ENCODE peak calls at places on chromosomes 1 and 21, in eight cellular contexts. S is lung, J is transverse colon, H is uterus, C is AG10803, Q is A549, D is HCT116, Z is HFF-Myc. A is an unnamed sample.

GRCh38 chr1:6351480-6352137 is 42.0 kb downstream of the ACOT7 start:
- DNase-seq in S (no peak), J (peak), H (no peak), C (no peak), Q (no peak), D (no peak), Z (no peak), A (peak)

GRCh38 chr1:65525297-65526048 is 105.0 kb downstream of the LEPR start:
- DNase-seq in S (no peak), J (no peak), H (no peak), C (no peak), Q (no peak), D (no peak), Z (no peak), A (no peak)

GRCh38 chr1:113870778-113871177 is 734 bp downstream of the PTPN22 start:
- DNase-seq in S (no peak), J (no peak), H (no peak), C (no peak), Q (no peak), D (no peak), Z (no peak), A (no peak)

GRCh38 chr1:235009074-235009473 is 119.6 kb downstream of the TOMM20 start:
- DNase-seq in S (no peak), J (no peak), H (no peak), C (no peak), Q (no peak), D (no peak), Z (no peak), A (no peak)

GRCh38 chr1:29802181-29803068 is 566.1 kb downstream of the PTPRU start:
- DNase-seq in S (peak), J (no peak), H (no peak), C (no peak), Q (no peak), D (no peak), Z (no peak), A (no peak)

GRCh38 chr1:216926681-216927080 is 203.5 kb upstream of the ESRRG start:
- DNase-seq in S (no peak), J (no peak), H (no peak), C (no peak), Q (no peak), D (no peak), Z (no peak), A (no peak)

GRCh38 chr1:200917291-200917817 is 22.7 kb downstream of the INAVA start:
- DNase-seq in S (no peak), J (no peak), H (no peak), C (no peak), Q (no peak), D (no peak), Z (no peak), A (peak)

GRCh38 chr1:153728305-153729066 is 636 bp downstream of the INTS3 start:
- DNase-seq in S (peak), J (peak), H (peak), C (peak), Q (peak), D (no peak), Z (no peak), A (peak)

GRCh38 chr21:42021751-42022430 is 11.7 kb upstream of the ZBTB21 start:
- DNase-seq in S (no peak), J (no peak), H (no peak), C (no peak), Q (no peak), D (no peak), Z (no peak), A (no peak)

GRCh38 chr1:150971583-150972416 is 2.8 kb downstream of the CERS2 start:
- DNase-seq in S (peak), J (no peak), H (no peak), C (no peak), Q (no peak), D (no peak), Z (no peak), A (no peak)

GRCh38 chr1:36754366-36754765 is 271.7 kb upstream of the CSF3R start:
- DNase-seq in S (no peak), J (no peak), H (no peak), C (no peak), Q (no peak), D (no peak), Z (no peak), A (no peak)

GRCh38 chr1:19468397-19468956 is 16.9 kb downstream of the CAPZB start:
- DNase-seq in S (no peak), J (peak), H (no peak), C (no peak), Q (peak), D (no peak), Z (no peak), A (peak)

GRCh38 chr1:34073028-34073730 is 91.9 kb downstream of the CSMD2 start:
- DNase-seq in S (no peak), J (no peak), H (no peak), C (no peak), Q (no peak), D (no peak), Z (no peak), A (no peak)

GRCh38 chr1:172764378-172764777 is 105.5 kb downstream of the FASLG start:
- DNase-seq in S (no peak), J (no peak), H (no peak), C (no peak), Q (no peak), D (no peak), Z (no peak), A (no peak)

GRCh38 chr1:3683197-3683596 is 30.9 kb downstream of the TP73 start:
- DNase-seq in S (no peak), J (no peak), H (no peak), C (no peak), Q (no peak), D (no peak), Z (no peak), A (no peak)

GRCh38 chr1:110647254-110647891 is 27.4 kb downstream of the KCNA3 start:
- DNase-seq in S (no peak), J (no peak), H (no peak), C (peak), Q (no peak), D (no peak), Z (peak), A (no peak)

GRCh38 chr1:156082111-156083091 is at the start of gene MEX3A:
- DNase-seq in S (peak), J (peak), H (peak), C (peak), Q (peak), D (no peak), Z (no peak), A (peak)

GRCh38 chr1:162213281-162213909 is 143.9 kb downstream of the NOS1AP start:
- DNase-seq in S (peak), J (peak), H (peak), C (peak), Q (no peak), D (no peak), Z (no peak), A (no peak)

GRCh38 chr1:12184008-12184681 is 17.4 kb downstream of the TNFRSF1B start:
- DNase-seq in S (peak), J (peak), H (peak), C (peak), Q (no peak), D (no peak), Z (no peak), A (no peak)
- H3K4me3 ChIP-seq in S (no peak), J (peak), H (no peak), C (no peak), Q (no peak), D (no peak), Z (no peak), A (no peak)

GRCh38 chr1:8312235-8313218 is 5.4 kb upstream of the SLC45A1 start:
- DNase-seq in S (no peak), J (no peak), H (no peak), C (no peak), Q (no peak), D (no peak), Z (no peak), A (no peak)

GRCh38 chr1:8317647-8318360 is at the start of gene SLC45A1:
- DNase-seq in S (peak), J (peak), H (peak), C (peak), Q (peak), D (peak), Z (peak), A (peak)

GRCh38 chr1:8314346-8315280 is 3.3 kb upstream of the SLC45A1 start:
- DNase-seq in S (peak), J (peak), H (peak), C (peak), Q (peak), D (peak), Z (peak), A (peak)

GRCh38 chr1:8318436-8318835 is 522 bp downstream of the SLC45A1 start:
- DNase-seq in S (no peak), J (no peak), H (no peak), C (no peak), Q (no peak), D (no peak), Z (no peak), A (no peak)

DNA sequence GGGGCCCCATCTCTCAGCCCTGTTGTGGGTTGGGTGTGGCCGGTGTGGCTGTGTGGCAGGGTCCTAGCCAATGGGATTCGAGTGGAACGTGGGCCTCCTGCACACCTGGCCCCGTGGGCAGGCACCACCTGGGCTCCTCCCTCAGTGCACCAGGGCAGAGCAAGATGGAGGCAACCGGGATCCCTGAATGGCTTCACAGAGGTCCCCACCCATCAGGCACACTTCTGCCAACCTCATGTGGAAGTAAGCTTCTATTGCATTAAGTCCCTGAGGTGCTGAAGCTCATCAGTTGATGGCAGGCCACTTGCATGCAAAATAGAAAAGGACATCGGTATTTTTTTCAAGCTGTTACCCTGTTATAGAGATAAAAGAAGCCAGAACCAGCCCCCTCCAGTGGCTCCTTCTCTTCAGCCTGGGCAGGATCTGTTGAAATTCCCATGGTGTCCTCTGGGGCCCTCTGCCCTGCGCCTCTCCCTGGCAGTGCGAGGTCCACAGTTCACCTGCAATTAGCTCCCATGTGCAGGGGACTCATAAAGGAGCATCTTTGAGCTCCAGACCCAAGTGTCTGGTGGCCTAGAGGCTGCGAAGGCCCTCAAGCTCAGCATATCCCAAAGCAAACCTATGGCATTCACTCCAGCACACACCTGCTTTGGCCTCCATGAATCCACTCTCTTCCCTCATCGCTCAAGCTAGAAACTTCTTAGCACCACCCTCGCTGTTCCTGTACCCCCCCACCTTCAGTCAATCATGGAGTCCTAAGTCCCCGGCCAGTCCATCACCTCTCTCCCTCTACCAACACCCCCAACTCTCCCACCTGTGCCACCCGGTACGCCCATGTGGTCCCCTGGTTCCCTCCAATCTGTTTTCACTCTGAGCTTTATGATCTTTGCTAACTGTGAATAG is 2.1 kb upstream of the SLC45A1 start:
- DNase-seq in S (no peak), J (no peak), H (no peak), C (no peak), Q (peak), D (no peak), Z (no peak), A (no peak)
- TF ChIP-seq CTCF in S (no peak), J (no peak), H (no peak), C (no peak), Q (peak), D (no peak), Z (peak), A (peak)

GRCh38 chr1:41328011-41328615 is 33.1 kb upstream of the FOXO6 start:
- DNase-seq in S (no peak), J (no peak), H (no peak), C (no peak), Q (no peak), D (no peak), Z (no peak), A (no peak)
- H3K4me3 ChIP-seq in S (no peak), J (no peak), H (no peak), C (no peak), Q (no peak), D (no peak), Z (no peak), A (no peak)

GRCh38 chr1:85888961-85889360 is 180.7 kb upstream of the ZNHIT6 start:
- DNase-seq in S (no peak), J (no peak), H (no peak), C (peak), Q (no peak), D (no peak), Z (no peak), A (peak)

DNA sequence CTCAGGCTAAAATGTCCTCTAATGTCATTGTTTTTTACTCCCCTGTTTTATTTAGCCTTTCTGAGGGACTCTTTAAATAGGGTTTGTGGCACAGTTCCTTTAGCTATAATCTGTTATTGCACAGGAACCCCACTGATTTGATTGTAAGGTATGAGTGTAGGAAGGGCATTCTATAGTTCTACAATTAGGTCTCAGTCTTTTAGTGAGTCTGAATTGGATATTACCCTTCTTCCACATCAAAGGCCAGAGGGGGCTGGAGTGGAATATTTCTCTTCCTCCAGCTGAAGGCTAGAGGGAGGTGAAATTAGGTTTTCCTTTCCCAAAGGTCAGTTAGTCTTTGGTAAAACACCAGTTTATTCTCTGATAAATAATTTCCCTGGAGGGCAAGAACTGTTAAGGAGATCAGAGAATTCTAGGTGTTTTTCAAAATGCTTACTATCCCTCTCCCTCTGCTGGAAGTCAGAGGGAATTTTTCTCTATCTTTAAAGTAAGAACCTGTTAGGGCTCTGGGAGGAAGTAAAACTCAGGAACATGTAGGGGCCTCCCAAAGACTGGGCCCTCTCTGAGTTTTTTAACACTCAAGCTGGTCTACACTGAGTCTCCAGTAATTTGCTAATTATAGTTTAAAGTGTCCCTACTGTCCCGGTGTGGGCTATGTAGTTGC is 176.3 kb upstream of the ZNHIT6 start:
- DNase-seq in S (no peak), J (no peak), H (no peak), C (peak), Q (no peak), D (no peak), Z (no peak), A (peak)
- TF ChIP-seq CTCF in S (no peak), J (no peak), H (no peak), C (peak), Q (no peak), D (peak), Z (peak), A (peak)

GRCh38 chr1:47508900-47509488 is 71.2 kb downstream of the FOXD2 start:
- DNase-seq in S (no peak), J (peak), H (no peak), C (peak), Q (no peak), D (no peak), Z (no peak), A (no peak)
- H3K4me3 ChIP-seq in S (no peak), J (peak), H (no peak), C (no peak), Q (peak), D (no peak), Z (no peak), A (no peak)

GRCh38 chr1:91700771-91701493 is 185.0 kb downstream of the TGFBR3 start:
- DNase-seq in S (no peak), J (no peak), H (no peak), C (peak), Q (no peak), D (no peak), Z (no peak), A (no peak)

GRCh38 chr1:91697322-91698260 is 188.4 kb downstream of the TGFBR3 start:
- DNase-seq in S (no peak), J (no peak), H (no peak), C (peak), Q (no peak), D (no peak), Z (no peak), A (peak)

GRCh38 chr1:91701494-91701869 is 184.5 kb downstream of the TGFBR3 start:
- DNase-seq in S (no peak), J (no peak), H (no peak), C (peak), Q (no peak), D (no peak), Z (no peak), A (no peak)

GRCh38 chr1:91699339-91699970 is 186.5 kb downstream of the TGFBR3 start:
- DNase-seq in S (no peak), J (no peak), H (peak), C (peak), Q (no peak), D (no peak), Z (peak), A (no peak)

GRCh38 chr1:91700332-91700731 is 185.6 kb downstream of the TGFBR3 start:
- DNase-seq in S (no peak), J (no peak), H (no peak), C (peak), Q (no peak), D (no peak), Z (no peak), A (peak)
- TF ChIP-seq CTCF in S (no peak), J (no peak), H (no peak), C (peak), Q (no peak), D (no peak), Z (peak), A (no peak)

GRCh38 chr1:40952744-40953315 is 26.7 kb upstream of the CTPS1 start:
- DNase-seq in S (no peak), J (no peak), H (no peak), C (no peak), Q (no peak), D (no peak), Z (no peak), A (no peak)

GRCh38 chr1:40956397-40956796 is 23.1 kb upstream of the CTPS1 start:
- DNase-seq in S (no peak), J (no peak), H (no peak), C (no peak), Q (no peak), D (no peak), Z (no peak), A (no peak)

GRCh38 chr1:40955266-40955665 is 24.2 kb upstream of the CTPS1 start:
- DNase-seq in S (no peak), J (no peak), H (no peak), C (no peak), Q (no peak), D (no peak), Z (no peak), A (no peak)

DNA sequence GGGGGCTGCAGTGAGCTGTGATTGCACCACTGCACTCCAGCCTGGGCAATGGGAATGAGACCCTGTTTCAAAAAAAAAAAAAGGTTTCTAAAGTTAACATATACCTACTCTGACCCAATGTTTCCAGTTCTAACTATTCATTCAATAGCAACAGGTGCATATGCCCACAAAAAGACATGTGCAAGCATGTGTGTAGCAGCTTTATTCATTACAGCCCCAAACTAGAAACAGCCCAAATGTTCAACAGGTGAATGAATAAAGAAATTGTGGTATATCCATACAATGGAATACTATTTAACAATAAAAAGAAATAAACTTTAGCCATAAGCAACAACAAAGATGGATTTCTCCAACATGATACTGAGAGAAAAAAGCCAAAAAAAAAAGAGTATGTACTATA is 21.3 kb upstream of the CTPS1 start:
- DNase-seq in S (no peak), J (no peak), H (no peak), C (no peak), Q (no peak), D (no peak), Z (no peak), A (no peak)
- H3K4me3 ChIP-seq in S (no peak), J (no peak), H (no peak), C (no peak), Q (no peak), D (no peak), Z (no peak), A (no peak)

GRCh38 chr21:39788383-39788782 is 43.4 kb downstream of the IGSF5 start:
- DNase-seq in S (peak), J (peak), H (peak), C (peak), Q (peak), D (peak), Z (peak), A (peak)
- TF ChIP-seq CTCF in S (peak), J (peak), H (peak), C (peak), Q (peak), D (peak), Z (peak), A (peak)

GRCh38 chr1:61081637-61082335 is 575 bp upstream of the NFIA start:
- DNase-seq in S (peak), J (peak), H (peak), C (peak), Q (peak), D (no peak), Z (no peak), A (peak)
- H3K4me3 ChIP-seq in S (peak), J (peak), H (peak), C (peak), Q (peak), D (peak), Z (peak), A (peak)